ENCODE peak calls at places on chromosomes 12 and 14, in four cellular contexts. W, G, F and S are unnamed samples.

GRCh38 chr14:93970967-93971634 is 5.3 kb downstream of the ASB2 start:
- DNase-seq in W (no peak), F (no peak), G (peak; percentile 18), S (no peak)

GRCh38 chr12:6603095-6603567 is 4.0 kb downstream of the CHD4 start:
- DNase-seq in G (peak; percentile 25), W (no peak), F (peak; percentile 65), S (peak; percentile 41)

GRCh38 chr14:96297000-96297399 is 41.0 kb downstream of the BDKRB1 start:
- DNase-seq in W (no peak), F (no peak), G (peak; percentile 31), S (no peak)

GRCh38 chr14:91891721-91892220 is 24.4 kb upstream of the TC2N start:
- DNase-seq in G (no peak), W (no peak), F (no peak), S (no peak)

GRCh38 chr12:120709976-120710804 is at the start of gene UNC119B:
- DNase-seq in W (no peak), G (peak; percentile 33), F (peak; percentile 74), S (peak; percentile 89)

GRCh38 chr12:70245458-70245857 is 2.2 kb downstream of the CNOT2 start:
- DNase-seq in G (no peak), F (no peak), W (no peak), S (no peak)

GRCh38 chr12:106906715-106907114 is 49.0 kb upstream of the TMEM263 start:
- DNase-seq in G (no peak), F (no peak), W (no peak), S (no peak)

GRCh38 chr12:105332925-105333324 is 2.4 kb downstream of the C12orf75 start:
- DNase-seq in G (no peak), W (no peak), F (no peak), S (no peak)

GRCh38 chr12:124556896-124557501 is 10.4 kb downstream of the NCOR2 start:
- DNase-seq in W (no peak), F (no peak), G (no peak), S (no peak)

GRCh38 chr12:116892318-116892717 is 11.1 kb upstream of the HRK start:
- DNase-seq in W (no peak), F (peak; percentile 45), G (no peak), S (no peak)

GRCh38 chr12:40921563-40922163 is 229.4 kb downstream of the CNTN1 start:
- DNase-seq in W (no peak), G (peak; percentile 19), F (peak; percentile 12), S (no peak)

GRCh38 chr14:36020120-36021029 is 156.1 kb downstream of the PTCSC3 start:
- DNase-seq in W (no peak), F (peak; percentile 44), G (no peak), S (no peak)

GRCh38 chr12:66552753-66553152 is 126.1 kb downstream of the GRIP1 start:
- DNase-seq in G (no peak), F (no peak), W (no peak), S (no peak)

GRCh38 chr12:66550626-66551025 is 128.2 kb downstream of the GRIP1 start:
- DNase-seq in G (no peak), F (peak; percentile 58), W (no peak), S (no peak)

GRCh38 chr12:66555113-66555512 is 123.8 kb downstream of the GRIP1 start:
- DNase-seq in W (no peak), F (no peak), G (no peak), S (no peak)
- H4K5ac ChIP-seq in W (no peak overlapping the region), F (no peak overlapping the region), G (no peak overlapping the region), S (no peak overlapping the region)

GRCh38 chr14:90601521-90601920 is 204.7 kb downstream of the CALM1 start:
- DNase-seq in F (no peak), G (no peak), W (no peak), S (no peak)
- H4K5ac ChIP-seq in F (no peak overlapping the region), G (no peak overlapping the region), W (no peak overlapping the region), S (no peak overlapping the region)

GRCh38 chr12:20716037-20716436 is 20.9 kb downstream of the SLCO1C1 start:
- DNase-seq in F (peak; percentile 59), G (no peak), W (peak; percentile 13), S (peak; percentile 65)

GRCh38 chr12:20722142-20722541 is 27.0 kb downstream of the SLCO1C1 start:
- DNase-seq in G (no peak), W (no peak), F (peak; percentile 27), S (no peak)

GRCh38 chr12:20716985-20717384 is 21.9 kb downstream of the SLCO1C1 start:
- DNase-seq in F (no peak), G (no peak), W (no peak), S (no peak)

DNA sequence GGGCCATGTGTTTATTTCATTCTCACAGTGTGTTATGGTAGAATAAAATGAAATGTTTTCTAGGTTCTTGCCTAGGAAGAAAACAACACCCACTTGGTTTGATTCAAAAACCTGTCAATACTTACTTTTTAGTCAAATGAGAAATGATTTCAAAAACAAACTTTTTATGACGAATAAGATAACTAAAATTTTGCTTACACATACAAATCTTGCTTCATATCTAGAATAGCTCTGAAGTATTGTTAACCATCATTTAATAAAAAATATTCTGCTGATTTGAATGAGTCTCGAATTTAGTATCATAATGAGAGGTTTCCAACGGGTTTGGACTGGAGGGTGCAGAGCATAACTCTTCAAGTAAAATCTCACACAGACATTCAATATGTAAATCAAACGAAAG is 23.2 kb downstream of the SLCO1C1 start:
- DNase-seq in G (no peak), W (no peak), F (no peak), S (no peak)
- H4K5ac ChIP-seq in G (no peak overlapping the region), W (no peak overlapping the region), F (no peak overlapping the region), S (no peak overlapping the region)

DNA sequence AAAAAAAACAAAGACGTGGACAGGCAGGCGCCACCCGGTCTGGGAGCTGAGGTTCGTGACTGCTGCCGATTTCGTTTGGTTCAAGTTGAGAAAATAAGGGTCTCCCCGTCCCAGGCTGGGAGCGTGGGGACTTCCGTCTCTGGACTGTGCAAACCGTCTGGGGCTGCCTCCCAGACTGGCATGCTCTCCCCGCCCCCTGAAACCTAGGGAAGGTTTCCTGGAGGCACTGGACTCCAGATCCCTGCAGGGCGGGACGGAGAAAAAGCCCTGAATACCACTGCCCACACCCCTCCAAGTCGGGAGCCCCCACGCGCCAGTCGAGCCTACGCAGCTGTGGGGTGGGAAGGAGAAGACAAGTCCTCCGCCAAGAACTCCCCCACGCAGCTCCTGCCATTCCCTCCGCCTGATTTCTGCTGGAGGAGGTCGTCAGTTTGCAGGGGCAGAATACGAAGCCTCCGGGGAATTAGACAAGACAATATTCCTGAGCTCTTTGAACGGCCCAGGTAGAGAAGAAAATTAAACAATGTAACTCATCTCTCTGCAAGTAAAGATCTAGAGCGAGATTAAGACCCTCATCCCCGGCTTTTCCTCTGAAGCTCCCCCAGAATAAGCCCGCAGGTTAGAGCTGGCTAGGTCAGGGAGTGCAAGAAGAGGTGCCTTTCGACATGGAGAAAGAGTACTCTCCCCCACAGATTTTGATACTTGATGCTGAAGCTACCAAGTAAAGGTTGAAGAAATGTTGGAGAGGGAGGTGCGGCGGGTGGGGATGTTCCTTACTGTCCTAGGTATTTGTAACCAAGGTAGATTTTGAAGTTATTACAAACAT is 10.4 kb upstream of the HOXC13 start:
- DNase-seq in G (no peak), F (no peak), W (no peak), S (no peak)
- H4K5ac ChIP-seq in G (no peak overlapping the region), F (no peak overlapping the region), W (no peak overlapping the region), S (no peak overlapping the region)

GRCh38 chr12:67145692-67146091 is 123.5 kb upstream of the CAND1 start:
- DNase-seq in F (no peak), W (no peak), G (no peak), S (no peak)

GRCh38 chr12:67147030-67147429 is 122.1 kb upstream of the CAND1 start:
- DNase-seq in W (no peak), F (no peak), G (no peak), S (no peak)

GRCh38 chr12:67147447-67147846 is 121.7 kb upstream of the CAND1 start:
- DNase-seq in G (no peak), W (no peak), F (no peak), S (no peak)

GRCh38 chr12:67151891-67152290 is 117.3 kb upstream of the CAND1 start:
- DNase-seq in G (no peak), F (no peak), W (no peak), S (no peak)

DNA sequence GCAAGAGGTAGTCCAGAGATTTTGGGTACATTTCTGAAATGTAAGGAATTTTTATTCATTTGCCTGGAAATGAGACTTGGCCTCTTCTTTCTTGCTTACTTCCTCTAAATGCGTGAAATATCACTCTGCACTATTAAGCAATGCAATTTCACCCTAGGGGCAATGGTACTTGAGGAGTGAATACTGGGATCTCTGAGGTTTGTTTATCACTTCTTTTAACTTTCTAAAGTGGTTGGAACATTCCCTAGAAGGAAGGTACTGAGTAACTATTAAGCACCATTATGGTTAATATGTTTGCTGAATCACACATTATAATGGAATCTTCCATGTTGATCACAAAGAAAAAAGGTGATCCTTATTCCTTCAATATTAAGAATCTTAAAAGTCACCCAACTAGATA is 120.9 kb upstream of the CAND1 start:
- DNase-seq in F (no peak), W (no peak), G (no peak), S (no peak)
- H4K5ac ChIP-seq in F (no peak overlapping the region), W (no peak overlapping the region), G (no peak overlapping the region), S (no peak overlapping the region)

GRCh38 chr14:23099212-23099861 is 4.0 kb downstream of the C14orf119 start:
- DNase-seq in G (no peak), F (no peak), W (no peak), S (no peak)

GRCh38 chr14:23102801-23103200 is 2.0 kb downstream of the CIROP start:
- DNase-seq in W (no peak), G (no peak), F (no peak), S (no peak)

GRCh38 chr14:23101986-23102625 is 2.7 kb downstream of the CIROP start:
- DNase-seq in F (no peak), G (no peak), W (no peak), S (no peak)

GRCh38 chr14:23103581-23103980 is 1.2 kb downstream of the CIROP start:
- DNase-seq in G (no peak), W (no peak), F (no peak), S (no peak)

DNA sequence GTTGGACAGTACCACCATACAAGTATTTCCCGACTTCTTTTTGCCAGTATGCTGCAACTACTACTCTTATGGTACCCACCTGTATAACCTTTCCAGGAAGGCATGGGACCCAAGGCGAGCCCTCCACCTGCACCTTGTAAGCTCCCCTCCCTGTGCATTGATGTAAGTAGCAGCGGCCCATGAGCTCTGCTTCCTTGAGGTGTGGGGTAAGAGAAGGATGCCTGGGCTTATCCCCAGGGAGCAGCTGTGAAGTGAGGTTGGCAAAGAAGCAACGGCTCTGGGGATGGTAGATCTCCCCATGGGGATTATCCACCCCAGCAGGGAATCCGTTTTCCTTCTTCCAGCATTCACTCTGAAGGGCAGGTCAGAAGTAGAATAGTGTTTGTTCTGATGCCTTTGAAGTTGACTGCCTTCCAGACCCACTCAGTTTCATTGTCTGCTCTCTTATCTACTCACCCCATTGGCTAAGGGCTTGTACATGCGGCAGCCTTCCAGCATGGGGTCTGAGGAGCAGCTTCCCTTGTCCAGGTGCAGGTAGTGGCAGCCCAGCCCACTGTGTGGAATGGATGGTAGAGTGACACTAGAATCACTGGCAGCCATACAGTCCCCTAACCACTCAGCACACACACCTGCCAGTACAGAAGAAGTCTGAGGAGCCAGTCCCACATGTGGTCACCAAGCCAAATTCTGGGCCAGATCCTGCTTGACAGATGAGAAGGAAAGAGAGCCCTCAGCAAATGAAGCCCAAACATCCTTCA is 3.4 kb downstream of the CIROP start:
- DNase-seq in W (no peak), F (peak; percentile 44), G (no peak), S (no peak)
- H4K5ac ChIP-seq in W (no peak overlapping the region), F (no peak overlapping the region), G (no peak overlapping the region), S (no peak overlapping the region)